ENCODE peak calls at places on chromosomes 11 and 22, in six cellular contexts. One of them, this sample, is unnamed.

GRCh38 chr22:19984201-19984753 is 32.3 kb downstream of the ARVCF start:
- DNase-seq in NB4: no peak
- DNase-seq in AG04449: no peak
- DNase-seq in body of pancreas: peak; percentile 39
- DNase-seq in AG09319: no peak
- DNase-seq in ovary: no peak
- DNase-seq in this sample: no peak

GRCh38 chr11:127675602-127676001 is 675.0 kb upstream of the KIRREL3 start:
- DNase-seq in AG09319: no peak
- DNase-seq in AG04449: no peak
- DNase-seq in ovary: no peak
- DNase-seq in NB4: no peak
- DNase-seq in body of pancreas: no peak
- DNase-seq in this sample: no peak

GRCh38 chr11:117862019-117862725 is 14.3 kb downstream of the FXYD6 start:
- DNase-seq in ovary: no peak
- DNase-seq in NB4: no peak
- DNase-seq in body of pancreas: no peak
- DNase-seq in AG09319: no peak
- DNase-seq in AG04449: no peak
- DNase-seq in this sample: no peak

GRCh38 chr22:23128269-23129108 is 13.3 kb downstream of the RSPH14 start:
- DNase-seq in AG09319: peak; percentile 40
- DNase-seq in body of pancreas: peak; percentile 78
- DNase-seq in AG04449: no peak
- DNase-seq in ovary: peak; percentile 74
- DNase-seq in NB4: peak; percentile 79
- DNase-seq in this sample: peak; percentile 84

GRCh38 chr22:31272522-31273446 is 19.5 kb downstream of the PIK3IP1 start:
- DNase-seq in AG04449: no peak
- DNase-seq in NB4: peak; percentile 68
- DNase-seq in AG09319: peak; percentile 22
- DNase-seq in ovary: peak; percentile 40
- DNase-seq in body of pancreas: peak; percentile 60
- DNase-seq in this sample: peak; percentile 65

GRCh38 chr11:34585870-34586654 is 34.8 kb upstream of the EHF start:
- DNase-seq in ovary: no peak
- DNase-seq in AG09319: peak; percentile 27
- DNase-seq in body of pancreas: no peak
- DNase-seq in NB4: peak; percentile 43
- DNase-seq in AG04449: no peak
- DNase-seq in this sample: peak; percentile 9

GRCh38 chr11:61830318-61831105 is 2.4 kb downstream of the FADS2 start:
- DNase-seq in AG04449: no peak
- DNase-seq in body of pancreas: no peak
- DNase-seq in ovary: no peak
- DNase-seq in AG09319: no peak
- DNase-seq in NB4: no peak
- DNase-seq in this sample: no peak

GRCh38 chr11:1864216-1864615 is 11.3 kb downstream of the LSP1 start:
- DNase-seq in AG04449: no peak
- DNase-seq in NB4: no peak
- DNase-seq in body of pancreas: no peak
- DNase-seq in ovary: no peak
- DNase-seq in AG09319: no peak
- DNase-seq in this sample: no peak

GRCh38 chr11:33006010-33006409 is 9.7 kb upstream of the DEPDC7 start:
- DNase-seq in ovary: no peak
- DNase-seq in body of pancreas: no peak
- DNase-seq in AG09319: no peak
- DNase-seq in NB4: no peak
- DNase-seq in AG04449: no peak
- DNase-seq in this sample: no peak

GRCh38 chr11:65290448-65291165 is 24.1 kb upstream of the CDC42EP2 start:
- DNase-seq in AG09319: peak; percentile 99
- DNase-seq in ovary: peak; percentile 95
- DNase-seq in NB4: peak; percentile 93
- DNase-seq in AG04449: peak; percentile 97
- DNase-seq in body of pancreas: peak; percentile 93
- DNase-seq in this sample: no peak

GRCh38 chr11:125114518-125114917 is 3.1 kb upstream of the TMEM218 start:
- DNase-seq in ovary: no peak
- DNase-seq in AG04449: no peak
- DNase-seq in body of pancreas: no peak
- DNase-seq in AG09319: no peak
- DNase-seq in NB4: peak; percentile 20
- DNase-seq in this sample: no peak

GRCh38 chr11:27008811-27009535 is 15.1 kb downstream of the FIBIN start:
- DNase-seq in AG09319: no peak
- DNase-seq in AG04449: no peak
- DNase-seq in NB4: no peak
- DNase-seq in ovary: no peak
- DNase-seq in body of pancreas: no peak
- DNase-seq in this sample: no peak

GRCh38 chr11:13019313-13019712 is 10.2 kb downstream of the RASSF10 start:
- DNase-seq in AG09319: no peak
- DNase-seq in NB4: no peak
- DNase-seq in body of pancreas: no peak
- DNase-seq in ovary: no peak
- DNase-seq in AG04449: no peak
- DNase-seq in this sample: no peak

GRCh38 chr11:117815262-117815803 is 9.2 kb downstream of the FXYD2 start:
- DNase-seq in ovary: no peak
- DNase-seq in AG04449: no peak
- DNase-seq in body of pancreas: peak; percentile 47
- DNase-seq in NB4: peak; percentile 93
- DNase-seq in AG09319: no peak
- DNase-seq in this sample: no peak

GRCh38 chr22:50318356-50318697 is 8.5 kb downstream of the DENND6B start:
- DNase-seq in body of pancreas: no peak
- DNase-seq in NB4: no peak
- DNase-seq in AG09319: no peak
- DNase-seq in AG04449: no peak
- DNase-seq in ovary: no peak
- DNase-seq in this sample: no peak

GRCh38 chr22:48096411-48096810 is 1334.0 kb downstream of the TBC1D22A start:
- DNase-seq in body of pancreas: no peak
- DNase-seq in ovary: no peak
- DNase-seq in AG09319: no peak
- DNase-seq in AG04449: no peak
- DNase-seq in NB4: no peak
- DNase-seq in this sample: no peak

GRCh38 chr11:75536786-75537629 is 11.3 kb upstream of the GDPD5 start:
- DNase-seq in ovary: no peak
- DNase-seq in AG09319: no peak
- DNase-seq in body of pancreas: no peak
- DNase-seq in NB4: peak; percentile 53
- DNase-seq in AG04449: no peak
- DNase-seq in this sample: no peak

GRCh38 chr22:44724416-44724815 is 22.4 kb downstream of the PRR5 start:
- DNase-seq in NB4: no peak
- DNase-seq in AG09319: no peak
- DNase-seq in body of pancreas: no peak
- DNase-seq in ovary: no peak
- DNase-seq in AG04449: no peak
- DNase-seq in this sample: no peak

GRCh38 chr11:110410638-110411037 is 19.1 kb upstream of the FDX1 start:
- DNase-seq in body of pancreas: no peak
- DNase-seq in ovary: no peak
- DNase-seq in NB4: peak; percentile 50
- DNase-seq in AG09319: no peak
- DNase-seq in AG04449: no peak
- DNase-seq in this sample: no peak

GRCh38 chr11:26575946-26576345 is 3.9 kb upstream of the MUC15 start:
- DNase-seq in body of pancreas: no peak
- DNase-seq in AG09319: no peak
- DNase-seq in ovary: no peak
- DNase-seq in AG04449: no peak
- DNase-seq in NB4: no peak
- DNase-seq in this sample: no peak

GRCh38 chr11:125374398-125374797 is 121.7 kb downstream of the FEZ1 start:
- DNase-seq in ovary: no peak
- DNase-seq in NB4: no peak
- DNase-seq in body of pancreas: no peak
- DNase-seq in AG04449: no peak
- DNase-seq in AG09319: no peak
- DNase-seq in this sample: no peak

GRCh38 chr11:40162901-40163300 is 1296.6 kb downstream of the LRRC4C start:
- DNase-seq in AG04449: no peak
- DNase-seq in ovary: no peak
- DNase-seq in AG09319: no peak
- DNase-seq in body of pancreas: no peak
- DNase-seq in NB4: no peak
- DNase-seq in this sample: no peak

GRCh38 chr22:22440188-22440587 is 68.4 kb downstream of the ZNF280B start:
- DNase-seq in AG09319: no peak
- DNase-seq in body of pancreas: no peak
- DNase-seq in AG04449: no peak
- DNase-seq in NB4: no peak
- DNase-seq in ovary: no peak
- DNase-seq in this sample: no peak

GRCh38 chr11:135075740-135076139 is 663.7 kb upstream of the B3GAT1 start:
- DNase-seq in NB4: peak; percentile 71
- DNase-seq in body of pancreas: peak; percentile 66
- DNase-seq in AG04449: no peak
- DNase-seq in AG09319: no peak
- DNase-seq in ovary: no peak
- DNase-seq in this sample: peak; percentile 38

GRCh38 chr11:10792385-10793068 is 16.2 kb downstream of the EIF4G2 start:
- DNase-seq in NB4: peak; percentile 84
- DNase-seq in AG04449: no peak
- DNase-seq in AG09319: no peak
- DNase-seq in ovary: peak; percentile 75
- DNase-seq in body of pancreas: peak; percentile 91
- DNase-seq in this sample: peak; percentile 95

GRCh38 chr22:19962909-19963806 is 21.5 kb upstream of the TXNRD2 start:
- DNase-seq in body of pancreas: peak; percentile 95
- DNase-seq in AG04449: no peak
- DNase-seq in ovary: no peak
- DNase-seq in AG09319: no peak
- DNase-seq in NB4: peak; percentile 46
- DNase-seq in this sample: no peak

DNA sequence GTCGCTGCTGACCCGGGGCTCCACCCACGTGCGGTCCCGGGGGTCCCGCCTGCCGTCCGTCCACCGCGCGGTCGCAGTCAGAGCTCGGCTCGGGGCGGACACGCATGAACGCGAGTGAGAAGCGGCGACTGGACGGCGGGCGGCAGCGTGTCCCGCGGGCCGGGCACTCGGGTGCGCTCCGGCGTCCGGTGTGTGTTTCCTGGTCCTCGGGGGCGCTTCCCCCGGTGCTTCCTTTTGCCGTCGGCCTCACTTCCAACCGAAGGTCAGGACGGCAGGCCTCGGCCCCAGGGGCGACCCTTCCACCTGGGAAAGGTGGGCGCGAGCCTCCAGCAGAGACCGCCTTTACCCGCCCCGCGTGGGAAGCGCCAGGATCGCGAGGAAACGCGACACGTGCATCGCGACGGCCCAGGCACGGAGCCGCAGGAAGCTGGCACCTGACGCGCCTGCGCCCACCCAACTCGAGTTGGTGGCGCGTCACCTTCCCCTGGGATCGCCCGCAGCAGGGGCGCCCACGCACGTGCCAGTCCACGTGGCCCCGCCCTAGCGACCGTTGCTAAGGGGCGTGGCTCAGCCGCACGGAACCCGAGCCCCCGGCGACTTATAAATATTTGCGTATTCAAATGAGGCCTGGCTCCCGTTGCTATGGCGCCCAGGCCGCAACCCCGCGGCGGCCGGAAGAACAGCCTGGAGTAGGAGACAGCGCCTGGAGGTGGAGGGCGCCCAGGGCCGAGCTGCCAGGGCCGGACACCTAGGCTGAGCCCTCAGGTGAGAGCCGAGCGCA is at the start of gene LRRC56:
- DNase-seq in AG04449: no peak
- DNase-seq in AG09319: peak; percentile 64
- DNase-seq in NB4: peak; percentile 94
- DNase-seq in body of pancreas: peak; percentile 94
- DNase-seq in ovary: peak; percentile 83
- DNase-seq in this sample: peak; percentile 70
- TF ChIP-seq CTCF in AG04449: no peak
- TF ChIP-seq CTCF in AG09319: no peak
- TF ChIP-seq CTCF in NB4: no peak
- TF ChIP-seq CTCF in body of pancreas: no peak
- TF ChIP-seq CTCF in ovary: no peak
- TF ChIP-seq CTCF in this sample: no peak

DNA sequence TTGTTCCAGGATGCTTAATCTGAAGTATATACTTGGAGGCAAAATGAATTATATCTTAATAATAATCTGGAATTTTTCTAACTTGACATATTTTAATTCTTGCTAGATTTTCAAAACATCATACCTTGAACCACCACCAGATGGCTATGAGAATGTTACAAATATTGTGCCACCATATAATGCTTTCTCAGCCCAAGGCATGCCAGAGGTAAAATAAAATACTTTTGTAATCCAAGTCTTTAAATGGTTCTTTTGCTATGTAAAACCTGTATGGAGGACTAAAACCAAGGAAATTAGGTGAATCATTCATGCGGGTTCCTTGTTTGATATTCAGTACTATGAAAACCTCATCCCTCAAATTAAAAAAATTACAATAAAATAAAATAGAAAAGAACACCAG is 14.4 kb downstream of the NAALAD2 start:
- DNase-seq in AG09319: no peak
- DNase-seq in AG04449: no peak
- DNase-seq in ovary: no peak
- DNase-seq in body of pancreas: no peak
- DNase-seq in NB4: no peak
- DNase-seq in this sample: no peak
- TF ChIP-seq CTCF in AG09319: no peak
- TF ChIP-seq CTCF in AG04449: no peak
- TF ChIP-seq CTCF in ovary: no peak
- TF ChIP-seq CTCF in body of pancreas: no peak
- TF ChIP-seq CTCF in NB4: no peak
- TF ChIP-seq CTCF in this sample: peak; percentile 47

GRCh38 chr11:69012092-69013008 is 696 bp downstream of the MRGPRF start:
- DNase-seq in ovary: peak; percentile 59
- DNase-seq in AG09319: no peak
- DNase-seq in NB4: peak; percentile 94
- DNase-seq in AG04449: no peak
- DNase-seq in body of pancreas: no peak
- DNase-seq in this sample: no peak
- TF ChIP-seq CTCF in ovary: no peak
- TF ChIP-seq CTCF in AG09319: no peak
- TF ChIP-seq CTCF in NB4: no peak
- TF ChIP-seq CTCF in AG04449: peak; percentile 1
- TF ChIP-seq CTCF in body of pancreas: no peak
- TF ChIP-seq CTCF in this sample: no peak

DNA sequence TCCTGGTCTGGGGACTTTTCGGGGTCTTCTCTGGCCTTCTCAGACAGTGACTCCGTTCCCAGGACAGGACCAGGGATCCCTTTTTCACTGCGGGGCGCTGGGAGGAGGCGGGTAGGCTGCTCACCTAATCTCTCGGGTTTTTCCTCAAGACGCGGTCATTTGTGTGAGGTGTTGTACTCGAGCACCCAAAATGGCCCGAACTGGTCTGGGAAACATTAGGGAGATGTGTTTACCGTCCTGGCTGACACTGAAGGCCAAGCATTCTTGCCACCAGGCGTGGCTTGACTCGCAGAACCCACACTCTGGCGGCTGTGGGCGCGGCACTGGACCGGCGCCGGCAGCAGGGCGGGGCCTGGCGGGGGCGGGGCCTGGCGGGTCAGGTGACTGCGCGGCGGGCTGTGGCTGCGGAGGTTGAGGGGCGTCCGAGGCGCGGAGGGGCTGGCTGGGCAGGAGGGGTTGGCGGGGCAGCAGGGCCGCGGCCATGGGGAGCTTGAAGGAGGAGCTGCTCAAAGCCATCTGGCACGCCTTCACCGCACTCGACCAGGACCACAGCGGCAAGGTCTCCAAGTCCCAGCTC is at the start of gene SWAP70:
- DNase-seq in NB4: peak; percentile 82
- DNase-seq in AG09319: peak; percentile 71
- DNase-seq in AG04449: peak; percentile 36
- DNase-seq in ovary: peak; percentile 86
- DNase-seq in body of pancreas: peak; percentile 92
- DNase-seq in this sample: peak; percentile 83
- TF ChIP-seq CTCF in NB4: no peak
- TF ChIP-seq CTCF in AG09319: peak; percentile 41
- TF ChIP-seq CTCF in AG04449: peak; percentile 69
- TF ChIP-seq CTCF in ovary: peak; percentile 43
- TF ChIP-seq CTCF in body of pancreas: peak; percentile 74
- TF ChIP-seq CTCF in this sample: peak; percentile 65

This sample was measured in neural crest cell.